ENCODE peak calls at places on chromosomes 16 and 17, in five cellular contexts. S, E, W, N and X are unnamed samples. For H3K9me3 and H3K4me1, the result is how much of the 10 kb centered on the place peaks cover.

GRCh38 chr17:8119575-8120519 is 1.5 kb upstream of the ALOXE3 start:
- DNase-seq in W (peak), N (peak), S (peak), E (peak), X (no peak)

GRCh38 chr16:81778231-81778630 is 860 bp upstream of the PLCG2 start:
- DNase-seq in S (no peak), E (no peak), N (no peak), W (no peak), X (no peak)

GRCh38 chr16:49961087-49961486 is 63.9 kb upstream of the CNEP1R1 start:
- DNase-seq in S (no peak), E (no peak), W (peak), N (no peak), X (no peak)

GRCh38 chr16:67384778-67385510 is 8.4 kb downstream of the TPPP3 start:
- DNase-seq in E (no peak), N (no peak), S (no peak), W (peak), X (no peak)

GRCh38 chr17:41957869-41958231 is 8.7 kb upstream of the CNP start:
- DNase-seq in W (no peak), N (no peak), E (no peak), S (no peak), X (no peak)

GRCh38 chr17:951388-952132 is 28.0 kb downstream of the NXN start:
- DNase-seq in N (no peak), S (no peak), E (no peak), W (peak), X (peak)

GRCh38 chr16:879986-880385 is 79.5 kb upstream of the GNG13 start:
- DNase-seq in W (no peak), E (peak), S (no peak), N (no peak), X (no peak)

GRCh38 chr17:77391668-77392375 is 251.1 kb downstream of the SEC14L1 start:
- DNase-seq in W (peak), N (no peak), S (peak), E (peak), X (no peak)

GRCh38 chr17:6683081-6683684 is 30.0 kb downstream of the SLC13A5 start:
- DNase-seq in W (no peak), N (peak), S (no peak), E (no peak), X (no peak)

GRCh38 chr17:49861150-49861884 is 13.4 kb upstream of the TAC4 start:
- DNase-seq in E (no peak), W (peak), N (no peak), S (peak), X (no peak)

GRCh38 chr17:10058924-10059683 is 139.3 kb downstream of the GAS7 start:
- DNase-seq in N (no peak), S (no peak), W (no peak), E (no peak), X (no peak)

GRCh38 chr16:88526906-88527185 is 43.4 kb upstream of the ZC3H18 start:
- DNase-seq in S (no peak), N (no peak), E (no peak), W (no peak), X (no peak)

GRCh38 chr16:87356491-87356853 is 27.1 kb downstream of the FBXO31 start:
- DNase-seq in E (no peak), N (no peak), S (no peak), W (no peak), X (no peak)

GRCh38 chr17:54172654-54173316 is 350.1 kb downstream of the KIF2B start:
- DNase-seq in S (peak), W (peak), N (no peak), E (no peak), X (no peak)
- TF ChIP-seq CTCF in S (no peak), W (peak), N (no peak), E (peak), X (peak)

GRCh38 chr17:56934280-56934679 is 20.4 kb upstream of the TRIM25 start:
- DNase-seq in S (no peak), W (no peak), E (no peak), N (no peak), X (no peak)
- H3K9me3 ChIP-seq in S (under half), W (under half), E (under half), N (under half), X (under half)

DNA sequence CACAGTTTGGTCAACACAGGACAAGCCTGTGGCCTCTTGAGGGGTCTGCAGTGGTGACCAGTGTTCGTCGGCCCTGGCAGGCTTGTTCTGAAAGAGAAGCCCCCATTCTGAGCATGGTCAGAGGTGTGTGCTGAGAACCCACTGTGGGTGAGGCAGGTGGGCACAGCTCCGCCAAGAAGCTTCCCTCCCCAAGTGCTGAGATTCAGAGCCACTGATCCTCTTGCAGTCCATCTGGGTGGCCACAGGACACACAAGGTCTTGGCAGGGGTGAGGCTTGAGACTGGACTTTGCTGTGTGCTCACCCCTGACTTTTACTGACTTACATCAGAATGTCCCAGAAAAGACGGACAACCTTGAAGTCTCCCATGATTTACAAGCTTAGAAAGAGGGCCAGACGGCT is 18.7 kb downstream of the MPRIP start:
- DNase-seq in S (no peak), E (no peak), W (no peak), N (no peak), X (peak)
- H3K4me1 ChIP-seq in S (under half), E (half or more), W (under half), N (half or more), X (under half)

GRCh38 chr16:31196324-31197088 is 6.1 kb downstream of the PYCARD start:
- DNase-seq in E (no peak), W (no peak), N (no peak), S (no peak), X (no peak)
- TF ChIP-seq CTCF in E (no peak), W (no peak), N (no peak), S (no peak), X (no peak)

DNA sequence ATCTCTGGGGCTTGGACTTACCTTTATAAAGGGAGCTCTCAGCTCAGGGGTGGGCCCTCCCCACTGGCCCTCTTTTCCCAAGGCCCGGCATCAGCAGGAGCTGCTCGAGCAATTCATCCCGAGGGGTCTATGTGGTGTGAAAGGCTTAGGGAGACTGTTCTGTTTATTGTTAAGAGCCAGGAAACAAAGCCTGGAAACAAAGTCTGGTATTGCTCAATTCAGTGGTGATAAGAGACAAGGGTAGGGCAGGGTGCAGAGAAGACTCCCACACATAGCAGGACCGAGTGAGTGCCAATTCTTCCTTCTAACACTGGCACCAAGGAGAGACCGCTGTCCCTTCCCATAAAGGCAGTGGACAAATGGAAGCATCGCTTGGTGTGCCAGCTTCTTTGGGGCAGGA is 750.7 kb downstream of the KCNJ18 start:
- DNase-seq in W (no peak), E (no peak), N (no peak), S (no peak), X (no peak)
- H3K9me3 ChIP-seq in W (under half), E (under half), N (under half), S (half or more), X (under half)

GRCh38 chr17:40617678-40618240 is 29.9 kb downstream of the SMARCE1 start:
- DNase-seq in N (no peak), W (no peak), S (peak), E (no peak), X (no peak)
- H3K4me1 ChIP-seq in N (under half), W (under half), S (under half), E (under half), X (under half)

GRCh38 chr17:32854834-32855389 is 22.0 kb downstream of the MYO1D start:
- DNase-seq in E (no peak), S (peak), W (no peak), N (no peak), X (no peak)
- TF ChIP-seq CTCF in E (no peak), S (no peak), W (no peak), N (no peak), X (peak)

GRCh38 chr16:89903908-89904515 is 14.7 kb upstream of the MC1R start:
- DNase-seq in W (no peak), E (no peak), N (no peak), S (no peak), X (no peak)
- H3K9me3 ChIP-seq in W (under half), E (under half), N (under half), S (under half), X (under half)